ENCODE peak calls at places on chromosomes 16 and 17, in ten cellular contexts. J is stomach, T is tibial nerve, L is Peyer's patch, X is keratinocyte, I is GM23248, G is A549, Q is pancreas, U is body of pancreas, M is thoracic aorta. Y is an unnamed sample. For H3K4me1, the result is how much of the 10 kb centered on the place peaks cover.

GRCh38 chr16:57562669-57563486 is 20.4 kb downstream of the ADGRG5 start:
- DNase-seq in I (no peak), Q (no peak), J (no peak), L (no peak), X (no peak), U (no peak), M (no peak), G (no peak), T (no peak), Y (no peak)

GRCh38 chr17:50634123-50634914 is at the start of gene ABCC3:
- DNase-seq in U (peak), J (peak), G (peak), Q (peak), X (no peak), L (peak), M (no peak), T (no peak), I (peak), Y (peak)

GRCh38 chr17:19003966-19004600 is 481 bp downstream of the FAM83G start:
- DNase-seq in M (no peak), T (no peak), J (peak), X (no peak), G (peak), I (peak), L (peak), U (peak), Q (peak), Y (no peak)

GRCh38 chr17:28193241-28193640 is 125.8 kb upstream of the TMEM97 start:
- DNase-seq in U (peak), I (no peak), T (peak), M (no peak), G (no peak), X (no peak), J (no peak), L (no peak), Q (no peak), Y (peak)

GRCh38 chr17:45338023-45338781 is 21.4 kb upstream of the MAP3K14 start:
- DNase-seq in X (no peak), Q (no peak), J (no peak), T (no peak), U (no peak), I (no peak), L (no peak), G (no peak), M (no peak), Y (peak)

GRCh38 chr16:23282508-23282907 is 19.6 kb upstream of the SCNN1B start:
- DNase-seq in I (peak), M (no peak), J (no peak), X (no peak), G (no peak), U (no peak), T (no peak), Q (no peak), L (no peak), Y (no peak)

GRCh38 chr17:78724544-78724943 is 57.5 kb downstream of the CYTH1 start:
- DNase-seq in I (no peak), J (peak), M (no peak), X (no peak), Q (no peak), L (no peak), U (no peak), G (no peak), T (no peak), Y (no peak)

GRCh38 chr16:81524382-81524781 is 79.8 kb downstream of the CMIP start:
- DNase-seq in G (no peak), M (no peak), I (no peak), U (no peak), X (no peak), L (no peak), J (no peak), Q (peak), T (no peak), Y (no peak)

GRCh38 chr16:4654946-4655590 is 30.4 kb downstream of the MGRN1 start:
- DNase-seq in M (no peak), L (no peak), T (no peak), I (no peak), G (no peak), J (no peak), Q (no peak), U (no peak), X (no peak), Y (no peak)

GRCh38 chr16:68786685-68787418 is 49.8 kb downstream of the CDH1 start:
- DNase-seq in T (no peak), M (no peak), G (peak), I (peak), X (no peak), Q (no peak), U (peak), J (no peak), L (no peak), Y (no peak)

GRCh38 chr17:50834786-50835562 is 412 bp upstream of the WFIKKN2 start:
- DNase-seq in T (no peak), L (no peak), X (no peak), Q (no peak), G (no peak), M (no peak), I (peak), U (no peak), J (no peak), Y (peak)

GRCh38 chr17:44473367-44473766 is 29.8 kb downstream of the GPATCH8 start:
- DNase-seq in T (no peak), U (no peak), M (no peak), X (no peak), I (peak), L (no peak), J (no peak), G (no peak), Q (no peak), Y (no peak)

GRCh38 chr17:10420811-10421210 is 939 bp downstream of the MYH8 start:
- DNase-seq in T (no peak), Q (no peak), J (no peak), M (no peak), I (no peak), X (no peak), G (no peak), L (no peak), U (no peak), Y (no peak)

GRCh38 chr17:35521150-35521549 is 16.3 kb downstream of the SLFN12L start:
- DNase-seq in M (no peak), U (no peak), Q (no peak), X (no peak), L (no peak), G (no peak), T (no peak), I (no peak), J (no peak), Y (no peak)

GRCh38 chr16:11783319-11784047 is 13.6 kb downstream of the ZC3H7A start:
- DNase-seq in X (no peak), L (no peak), J (no peak), M (no peak), U (no peak), T (no peak), I (peak), G (no peak), Q (no peak), Y (no peak)

GRCh38 chr17:31174215-31174614 is 79.4 kb downstream of the NF1 start:
- DNase-seq in T (no peak), I (no peak), M (no peak), G (no peak), X (no peak), U (no peak), Q (no peak), J (no peak), L (no peak), Y (no peak)

GRCh38 chr16:75181630-75182029 is 25.3 kb downstream of the CTRB2 start:
- DNase-seq in M (no peak), T (no peak), X (no peak), J (no peak), Q (no peak), G (no peak), U (no peak), L (no peak), I (no peak), Y (no peak)

GRCh38 chr16:46765050-46765449 is 16.9 kb upstream of the MYLK3 start:
- DNase-seq in L (no peak), Q (no peak), M (no peak), T (no peak), U (no peak), J (no peak), G (no peak), I (peak), X (no peak), Y (no peak)

GRCh38 chr17:79951361-79952264 is 84.1 kb downstream of the TBC1D16 start:
- DNase-seq in T (no peak), J (peak), Q (peak), G (no peak), X (no peak), U (peak), I (peak), M (no peak), L (peak), Y (no peak)

GRCh38 chr16:28193530-28194423 is 18.0 kb downstream of the XPO6 start:
- DNase-seq in L (no peak), Q (no peak), J (no peak), G (peak), I (peak), T (no peak), M (no peak), U (no peak), X (no peak), Y (no peak)

GRCh38 chr17:17710728-17711541 is 29.7 kb downstream of the RAI1 start:
- DNase-seq in J (peak), T (no peak), L (peak), G (peak), U (peak), Q (peak), X (peak), I (peak), M (peak), Y (no peak)

GRCh38 chr16:89593841-89594240 is 18.3 kb downstream of the CPNE7 start:
- DNase-seq in T (no peak), M (no peak), I (no peak), L (no peak), U (no peak), G (no peak), X (no peak), J (no peak), Q (no peak), Y (no peak)

GRCh38 chr17:61345825-61346628 is 53.6 kb upstream of the TBX2 start:
- DNase-seq in L (no peak), G (no peak), X (no peak), M (no peak), U (no peak), J (no peak), T (no peak), I (no peak), Q (no peak), Y (no peak)

GRCh38 chr17:32916134-32916533 is 11.8 kb upstream of the TMEM98 start:
- DNase-seq in G (no peak), J (no peak), M (no peak), X (no peak), U (no peak), L (no peak), I (no peak), Q (no peak), T (no peak), Y (no peak)

GRCh38 chr17:32917081-32917480 is 10.9 kb upstream of the TMEM98 start:
- DNase-seq in G (no peak), J (no peak), U (no peak), Q (no peak), I (peak), T (no peak), X (no peak), M (no peak), L (no peak), Y (no peak)

GRCh38 chr17:32915108-32915700 is 12.7 kb upstream of the TMEM98 start:
- DNase-seq in Q (no peak), M (no peak), G (no peak), L (no peak), J (peak), U (no peak), T (no peak), X (no peak), I (no peak), Y (no peak)

GRCh38 chr17:32920293-32920692 is 7.7 kb upstream of the TMEM98 start:
- DNase-seq in T (no peak), G (no peak), M (no peak), U (no peak), Q (no peak), X (no peak), L (no peak), J (no peak), I (no peak), Y (no peak)

GRCh38 chr17:32917842-32918241 is 10.1 kb upstream of the TMEM98 start:
- DNase-seq in J (no peak), U (no peak), M (no peak), I (no peak), X (no peak), Q (no peak), G (no peak), T (no peak), L (no peak), Y (no peak)
- H3K4me1 ChIP-seq in J (under half), U (under half), M (under half), I (under half), X (under half), Q (under half), G (under half), T (under half), L (under half), Y (under half)

GRCh38 chr17:81579821-81580321 is 27.7 kb upstream of the FAAP100 start:
- DNase-seq in G (no peak), Q (no peak), U (no peak), I (peak), L (no peak), X (no peak), M (no peak), J (no peak), T (no peak), Y (no peak)
- H3K4me1 ChIP-seq in G (half or more), Q (under half), U (under half), I (half or more), L (under half), X (under half), M (under half), J (under half), T (under half), Y (under half)

GRCh38 chr17:47218896-47219430 is 9.8 kb downstream of the MYL4 start:
- DNase-seq in X (no peak), J (peak), L (no peak), M (no peak), G (no peak), I (no peak), Q (no peak), U (no peak), T (no peak), Y (no peak)
- H3K4me1 ChIP-seq in X (under half), J (under half), L (under half), M (under half), G (under half), I (under half), Q (under half), U (under half), T (under half), Y (under half)

DNA sequence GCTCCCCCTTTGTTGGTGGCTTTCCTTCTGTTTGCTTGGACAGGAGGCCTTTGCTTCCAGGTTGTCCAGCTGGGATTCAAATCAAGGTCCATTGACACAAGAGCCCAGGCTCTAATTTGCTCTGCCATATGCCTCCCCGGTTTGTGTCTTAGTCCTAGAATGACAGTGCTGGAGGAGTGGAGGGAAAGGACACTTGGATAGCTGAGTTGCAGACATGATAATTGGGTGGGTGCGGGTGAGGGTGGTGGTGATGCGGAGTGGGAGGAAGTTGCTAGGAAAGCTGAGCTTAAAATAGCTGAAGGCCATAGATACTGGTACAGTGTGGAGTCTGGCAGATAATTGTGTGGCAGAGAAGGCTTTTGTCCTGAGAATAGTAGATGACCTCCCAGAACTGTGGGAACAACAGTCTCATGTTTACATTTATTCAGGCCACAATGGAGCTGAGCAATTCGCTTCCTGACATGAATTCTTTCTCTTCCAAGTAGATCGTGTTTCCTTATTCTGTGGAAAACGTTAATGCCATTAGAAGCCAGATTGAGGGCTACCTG is 23.8 kb downstream of the SEC14L1 start:
- DNase-seq in G (no peak), U (no peak), J (no peak), X (no peak), Q (no peak), I (no peak), M (no peak), L (no peak), T (no peak), Y (no peak)
- H3K4me1 ChIP-seq in G (under half), U (half or more), J (half or more), X (under half), Q (under half), I (under half), M (half or more), L (under half), T (under half), Y (under half)